ENCODE peak calls at places on chromosomes 11 and 22, in four cellular contexts. E is fibroblast of the aortic adventitia, L is kidney, Z is AG04450. V is an unnamed sample.
A peak's percentile ranks its signal among the peaks of the same experiment; 100 is the strongest.

GRCh38 chr11:47566166-47566546 is 757 bp downstream of the PTPMT1 start:
- DNase-seq in E (no peak), L (no peak), Z (no peak), V (no peak)

GRCh38 chr11:73325036-73325981 is 17.2 kb downstream of the ARHGEF17 start:
- DNase-seq in E (peak; percentile 35), L (peak; percentile 93), Z (no peak), V (peak; percentile 70)

GRCh38 chr11:114154271-114155047 is 94.9 kb downstream of the ZBTB16 start:
- DNase-seq in E (peak; percentile 70), L (peak; percentile 29), Z (no peak), V (peak; percentile 97)

GRCh38 chr11:45568031-45568430 is 97.4 kb downstream of the CHST1 start:
- DNase-seq in E (no peak), L (no peak), Z (no peak), V (no peak)

GRCh38 chr11:104343578-104343977 is 179.6 kb upstream of the PDGFD start:
- DNase-seq in E (no peak), L (no peak), Z (no peak), V (peak; percentile 17)

GRCh38 chr22:24232725-24233124 is 12.2 kb downstream of the GGT5 start:
- DNase-seq in E (no peak), L (peak; percentile 65), Z (no peak), V (no peak)

GRCh38 chr11:96393753-96394348 is 4.0 kb downstream of the JRKL start:
- DNase-seq in E (peak; percentile 70), L (no peak), Z (peak; percentile 4), V (peak; percentile 71)

GRCh38 chr11:126791991-126792390 is 208.6 kb downstream of the KIRREL3 start:
- DNase-seq in E (no peak), L (no peak), Z (no peak), V (no peak)

GRCh38 chr11:24781288-24781687 is 284.4 kb downstream of the LUZP2 start:
- DNase-seq in E (no peak), L (no peak), Z (no peak), V (peak; percentile 0)
- TF ChIP-seq CTCF in E (no peak), L (no peak), Z (no peak), V (no peak)

GRCh38 chr11:26088391-26088790 is 243.5 kb upstream of the ANO3 start:
- DNase-seq in E (peak; percentile 31), L (no peak), Z (no peak), V (no peak)
- H3K4me3 ChIP-seq in E (no peak overlapping the region), L (no peak overlapping the region), Z (no peak overlapping the region), V (no peak overlapping the region)

DNA sequence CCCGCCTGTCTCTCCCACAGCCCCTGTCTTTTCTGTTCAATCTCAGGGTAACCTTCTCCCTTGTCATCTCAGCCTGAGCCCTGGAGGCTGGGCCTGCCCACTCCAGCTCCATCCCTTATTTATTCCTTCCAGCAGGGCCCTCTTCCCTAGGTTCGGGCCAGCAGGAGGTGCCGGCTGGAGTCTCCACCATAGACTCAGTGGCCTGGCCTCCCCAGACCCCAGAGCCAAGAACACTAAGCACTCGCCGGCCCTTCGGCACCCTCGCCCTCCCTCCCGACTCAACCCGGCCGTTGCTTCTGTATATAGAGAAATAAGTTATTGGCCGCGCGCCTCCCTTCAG is 1.4 kb upstream of the RAB1B start:
- DNase-seq in E (no peak), L (no peak), Z (no peak), V (no peak)
- TF ChIP-seq CTCF in E (no peak), L (no peak), Z (peak; percentile 13), V (no peak)

GRCh38 chr11:90246468-90246867 is 23.6 kb upstream of the CHORDC1 start:
- DNase-seq in E (no peak), L (no peak), Z (no peak), V (no peak)

GRCh38 chr11:90242894-90243416 is 20.1 kb upstream of the CHORDC1 start:
- DNase-seq in E (no peak), L (no peak), Z (no peak), V (no peak)

GRCh38 chr11:90241414-90241813 is 18.6 kb upstream of the CHORDC1 start:
- DNase-seq in E (no peak), L (no peak), Z (no peak), V (no peak)

GRCh38 chr11:90243534-90243933 is 20.7 kb upstream of the CHORDC1 start:
- DNase-seq in E (no peak), L (no peak), Z (no peak), V (no peak)
- H3K4me3 ChIP-seq in E (no peak overlapping the region), L (no peak overlapping the region), Z (no peak overlapping the region), V (no peak overlapping the region)

GRCh38 chr11:70786021-70786665 is 387.8 kb downstream of the CTTN start:
- DNase-seq in E (no peak), L (no peak), Z (no peak), V (no peak)

GRCh38 chr11:70785372-70785771 is 387.0 kb downstream of the CTTN start:
- DNase-seq in E (no peak), L (no peak), Z (no peak), V (no peak)

GRCh38 chr11:70788247-70789022 is 390.1 kb downstream of the CTTN start:
- DNase-seq in E (peak; percentile 80), L (no peak), Z (peak; percentile 37), V (no peak)

GRCh38 chr11:70796601-70797000 is 398.3 kb downstream of the CTTN start:
- DNase-seq in E (no peak), L (no peak), Z (no peak), V (no peak)

GRCh38 chr11:70790671-70791300 is 392.5 kb downstream of the CTTN start:
- DNase-seq in E (no peak), L (no peak), Z (no peak), V (no peak)
- TF ChIP-seq CTCF in E (no peak), L (no peak), Z (no peak), V (peak; percentile 15)

GRCh38 chr22:19331474-19331873 is 40.0 kb upstream of the CLTCL1 start:
- DNase-seq in E (no peak), L (no peak), Z (no peak), V (no peak)
- H3K4me3 ChIP-seq in E (no peak overlapping the region), L (no peak overlapping the region), Z (no peak overlapping the region), V (no peak overlapping the region)

DNA sequence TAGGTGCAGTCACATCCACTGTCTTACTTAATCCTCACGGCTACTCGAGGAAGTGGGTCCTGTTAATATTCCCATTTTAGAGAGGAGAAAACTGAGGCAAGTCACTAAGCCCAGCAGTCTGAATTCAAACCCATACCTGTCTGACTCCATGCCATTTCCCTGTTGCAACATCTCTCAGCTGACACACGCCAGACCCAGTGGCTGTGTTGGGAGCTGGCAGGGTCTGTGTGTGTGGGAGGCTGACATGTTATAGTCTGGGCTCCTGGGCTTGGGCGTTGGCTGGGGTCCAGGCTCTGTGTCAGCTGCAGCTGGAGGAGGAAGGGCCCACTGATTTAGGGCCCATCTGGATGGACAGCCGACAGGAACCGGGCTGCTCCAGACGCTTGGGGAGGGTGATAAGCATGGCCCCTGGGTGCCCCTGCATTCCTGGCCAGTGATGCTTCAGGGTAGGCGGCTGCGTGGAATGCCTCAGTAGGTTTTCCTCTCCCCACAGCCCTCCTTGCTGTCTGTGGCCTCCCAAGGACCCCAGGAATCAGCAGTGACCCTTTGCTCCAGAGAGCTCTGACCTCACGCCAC is 562.5 kb downstream of the MN1 start:
- DNase-seq in E (peak; percentile 99), L (peak; percentile 90), Z (peak; percentile 95), V (peak; percentile 100)
- TF ChIP-seq CTCF in E (no peak), L (no peak), Z (no peak), V (no peak)

GRCh38 chr11:63916837-63917684 is at the start of gene RCOR2:
- DNase-seq in E (peak; percentile 82), L (peak; percentile 90), Z (peak; percentile 69), V (peak; percentile 95)

GRCh38 chr11:63912678-63913077 is 4.3 kb downstream of the RCOR2 start:
- DNase-seq in E (no peak), L (no peak), Z (no peak), V (no peak)

GRCh38 chr11:63913866-63914830 is 2.8 kb downstream of the RCOR2 start:
- DNase-seq in E (no peak), L (no peak), Z (no peak), V (no peak)

GRCh38 chr11:63915961-63916836 is 765 bp downstream of the RCOR2 start:
- DNase-seq in E (peak; percentile 16), L (peak; percentile 82), Z (no peak), V (peak; percentile 78)

DNA sequence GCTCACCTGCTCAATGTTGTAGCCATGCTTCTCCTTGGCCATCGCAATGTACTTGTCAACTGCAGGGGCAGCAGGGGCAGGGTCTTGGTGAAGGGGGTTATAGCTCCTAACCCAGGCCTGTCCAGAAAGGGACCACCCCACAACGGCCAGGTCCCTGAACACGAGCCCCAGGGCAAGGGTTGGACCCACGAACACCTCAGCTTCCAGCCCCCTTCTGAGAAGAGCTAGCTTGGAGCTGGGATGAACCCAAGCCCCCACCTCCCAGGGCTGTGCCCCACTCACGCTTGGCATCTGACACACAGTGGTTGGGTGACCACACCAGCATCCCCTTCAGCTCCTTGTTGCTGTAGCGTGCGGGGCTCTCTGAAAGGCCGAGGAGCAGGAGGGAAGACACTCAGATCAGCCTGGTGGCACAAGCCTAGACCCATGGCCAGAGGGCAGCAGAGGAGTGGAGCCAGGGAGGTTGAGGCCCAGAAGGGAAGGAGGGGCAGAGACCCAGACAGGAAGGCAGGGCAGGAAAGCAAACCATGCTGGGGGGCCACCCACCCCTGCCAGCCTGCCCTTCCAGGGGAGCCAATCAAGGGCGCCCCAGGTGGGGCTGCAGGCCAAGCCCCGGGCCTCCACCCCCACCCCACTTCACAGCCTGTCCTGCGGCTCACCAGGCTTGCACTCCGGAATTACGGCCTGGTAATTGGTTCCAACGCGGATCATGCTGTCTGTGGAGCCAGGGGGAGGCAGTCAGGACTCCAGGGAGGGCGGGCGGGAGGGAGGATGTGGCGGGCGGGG is 1.9 kb downstream of the RCOR2 start:
- DNase-seq in E (no peak), L (no peak), Z (no peak), V (peak; percentile 42)
- H3K4me3 ChIP-seq in E (no peak overlapping the region), L (no peak overlapping the region), Z (peak overlapping the region; percentile 25), V (peak overlapping the region; percentile 97)

V was measured in cardiac muscle cell.